ENCODE peak calls at places on chromosomes 13 and 19, in five cellular contexts. F is GM04503; Q is CD4-positive, alpha-beta memory T cell; M is kidney epithelial cell; K is Peyer's patch. C is an unnamed sample.

GRCh38 chr13:67369895-67370660 is 139.9 kb upstream of the PCDH9 start:
- DNase-seq in F (peak; percentile 5), Q (no peak), M (peak; percentile 63), K (no peak), C (peak; percentile 40)

GRCh38 chr19:3575949-3576673 is 3.4 kb downstream of the HMG20B start:
- DNase-seq in F (no peak), Q (no peak), M (no peak), K (no peak), C (no peak)

GRCh38 chr13:40617801-40618356 is 48.6 kb downstream of the FOXO1 start:
- DNase-seq in F (no peak), Q (no peak), M (no peak), K (no peak), C (no peak)

GRCh38 chr19:12117203-12117970 is 22.8 kb downstream of the ZNF20 start:
- DNase-seq in F (no peak), Q (no peak), M (no peak), K (no peak), C (no peak)

GRCh38 chr19:7833225-7834156 is 3.5 kb downstream of the EVI5L start:
- DNase-seq in F (peak; percentile 38), Q (no peak), M (no peak), K (peak; percentile 91), C (no peak)

GRCh38 chr13:110014719-110015118 is 228.3 kb upstream of the IRS2 start:
- DNase-seq in F (no peak), Q (no peak), M (no peak), K (no peak), C (no peak)

GRCh38 chr19:50172726-50173125 is 9.6 kb upstream of the IZUMO2 start:
- DNase-seq in F (no peak), Q (no peak), M (no peak), K (no peak), C (no peak)

GRCh38 chr19:51702103-51702753 is 9.1 kb downstream of the SPACA6 start:
- DNase-seq in F (no peak), Q (peak; percentile 24), M (no peak), K (peak; percentile 83), C (no peak)

GRCh38 chr13:112251930-112252585 is 124.1 kb upstream of the SPACA7 start:
- DNase-seq in F (no peak), Q (no peak), M (no peak), K (no peak), C (no peak)

GRCh38 chr19:39031368-39032163 is 783 bp downstream of the FBXO27 start:
- DNase-seq in F (no peak), Q (peak; percentile 66), M (peak; percentile 68), K (peak; percentile 92), C (peak; percentile 52)

GRCh38 chr13:31008400-31009115 is 76.1 kb downstream of the TEX26 start:
- DNase-seq in F (no peak), Q (no peak), M (no peak), K (no peak), C (no peak)

GRCh38 chr13:98221234-98221633 is 44.2 kb upstream of the RNF113B start:
- DNase-seq in F (no peak), Q (no peak), M (no peak), K (no peak), C (no peak)

GRCh38 chr19:16654151-16654550 is 5.8 kb downstream of the SMIM7 start:
- DNase-seq in F (no peak), Q (no peak), M (no peak), K (no peak), C (no peak)

GRCh38 chr13:76043882-76044281 is 407.8 kb downstream of the LMO7 start:
- DNase-seq in F (no peak), Q (no peak), M (no peak), K (no peak), C (no peak)

GRCh38 chr13:30191491-30192100 is 115.8 kb downstream of the KATNAL1 start:
- DNase-seq in F (peak; percentile 17), Q (no peak), M (no peak), K (peak; percentile 56), C (no peak)

GRCh38 chr19:44723952-44724319 is 24.6 kb upstream of the BCL3 start:
- DNase-seq in F (no peak), Q (peak; percentile 74), M (no peak), K (peak; percentile 92), C (no peak)

GRCh38 chr19:45037393-45038169 is 1.3 kb upstream of the CLASRP start:
- DNase-seq in F (no peak), Q (no peak), M (no peak), K (no peak), C (no peak)

C was measured in epithelial cell of proximal tubule.